ENCODE peak calls at places on chromosome 16, in seven cellular contexts. One of them, this sample, is unnamed. For H3K9me3, the result is how much of the 10 kb centered on the place peaks cover.

GRCh38 chr16:49604602-49605001 is 231.0 kb downstream of the C16orf78 start:
- DNase-seq in CD4-positive, alpha-beta memory T cell: no peak
- DNase-seq in fibroblast of lung: no peak
- DNase-seq in heart right ventricle: no peak
- DNase-seq in mucosa of descending colon: no peak
- DNase-seq in Karpas-422: no peak
- DNase-seq in aorta: no peak
- DNase-seq in this sample: no peak

GRCh38 chr16:31118223-31119155 is 1.0 kb downstream of the KAT8 start:
- DNase-seq in aorta: no peak
- DNase-seq in heart right ventricle: no peak
- DNase-seq in mucosa of descending colon: no peak
- DNase-seq in fibroblast of lung: peak
- DNase-seq in Karpas-422: no peak
- DNase-seq in CD4-positive, alpha-beta memory T cell: no peak
- DNase-seq in this sample: no peak

GRCh38 chr16:68645494-68646388 is 631 bp downstream of the CDH3 start:
- DNase-seq in aorta: no peak
- DNase-seq in fibroblast of lung: no peak
- DNase-seq in Karpas-422: no peak
- DNase-seq in mucosa of descending colon: peak
- DNase-seq in CD4-positive, alpha-beta memory T cell: no peak
- DNase-seq in heart right ventricle: no peak
- DNase-seq in this sample: no peak

GRCh38 chr16:84547539-84548058 is 43.1 kb upstream of the MEAK7 start:
- DNase-seq in fibroblast of lung: no peak
- DNase-seq in mucosa of descending colon: no peak
- DNase-seq in CD4-positive, alpha-beta memory T cell: no peak
- DNase-seq in heart right ventricle: no peak
- DNase-seq in aorta: no peak
- DNase-seq in Karpas-422: no peak
- DNase-seq in this sample: no peak

GRCh38 chr16:67326472-67327309 is at the start of the genes KCTD19 and LRRC36:
- DNase-seq in mucosa of descending colon: peak
- DNase-seq in fibroblast of lung: no peak
- DNase-seq in heart right ventricle: peak
- DNase-seq in Karpas-422: no peak
- DNase-seq in aorta: peak
- DNase-seq in CD4-positive, alpha-beta memory T cell: peak
- DNase-seq in this sample: peak

GRCh38 chr16:85042126-85042525 is 14.5 kb downstream of the KIAA0513 start:
- DNase-seq in heart right ventricle: no peak
- DNase-seq in CD4-positive, alpha-beta memory T cell: no peak
- DNase-seq in aorta: no peak
- DNase-seq in mucosa of descending colon: no peak
- DNase-seq in fibroblast of lung: no peak
- DNase-seq in Karpas-422: no peak
- DNase-seq in this sample: no peak

GRCh38 chr16:72947379-72948237 is 100.3 kb downstream of the ZFHX3 start:
- DNase-seq in aorta: no peak
- DNase-seq in mucosa of descending colon: no peak
- DNase-seq in heart right ventricle: no peak
- DNase-seq in Karpas-422: no peak
- DNase-seq in CD4-positive, alpha-beta memory T cell: no peak
- DNase-seq in fibroblast of lung: peak
- DNase-seq in this sample: no peak

GRCh38 chr16:79962962-79963361 is 362.4 kb upstream of the MAF start:
- DNase-seq in CD4-positive, alpha-beta memory T cell: no peak
- DNase-seq in Karpas-422: no peak
- DNase-seq in fibroblast of lung: no peak
- DNase-seq in mucosa of descending colon: no peak
- DNase-seq in aorta: no peak
- DNase-seq in heart right ventricle: no peak
- DNase-seq in this sample: no peak

GRCh38 chr16:55494994-55495421 is 13.9 kb upstream of the LPCAT2 start:
- DNase-seq in fibroblast of lung: peak
- DNase-seq in Karpas-422: peak
- DNase-seq in CD4-positive, alpha-beta memory T cell: no peak
- DNase-seq in aorta: no peak
- DNase-seq in heart right ventricle: peak
- DNase-seq in mucosa of descending colon: no peak
- DNase-seq in this sample: no peak

GRCh38 chr16:84965428-84966149 is 45.7 kb downstream of the ZDHHC7 start:
- DNase-seq in heart right ventricle: no peak
- DNase-seq in Karpas-422: no peak
- DNase-seq in aorta: no peak
- DNase-seq in fibroblast of lung: no peak
- DNase-seq in CD4-positive, alpha-beta memory T cell: no peak
- DNase-seq in mucosa of descending colon: no peak
- DNase-seq in this sample: no peak

GRCh38 chr16:87331241-87331801 is 14.1 kb upstream of the C16orf95 start:
- DNase-seq in mucosa of descending colon: no peak
- DNase-seq in heart right ventricle: no peak
- DNase-seq in fibroblast of lung: no peak
- DNase-seq in CD4-positive, alpha-beta memory T cell: no peak
- DNase-seq in Karpas-422: no peak
- DNase-seq in aorta: peak
- DNase-seq in this sample: no peak

GRCh38 chr16:17359778-17360177 is 111.0 kb downstream of the XYLT1 start:
- DNase-seq in aorta: no peak
- DNase-seq in CD4-positive, alpha-beta memory T cell: peak
- DNase-seq in mucosa of descending colon: no peak
- DNase-seq in Karpas-422: no peak
- DNase-seq in fibroblast of lung: peak
- DNase-seq in heart right ventricle: no peak
- DNase-seq in this sample: peak

GRCh38 chr16:88773812-88774291 is 11.2 kb downstream of the PIEZO1 start:
- DNase-seq in aorta: peak
- DNase-seq in CD4-positive, alpha-beta memory T cell: no peak
- DNase-seq in mucosa of descending colon: peak
- DNase-seq in heart right ventricle: peak
- DNase-seq in fibroblast of lung: peak
- DNase-seq in Karpas-422: no peak
- DNase-seq in this sample: no peak

GRCh38 chr16:51624083-51624775 is 473.2 kb upstream of the SALL1 start:
- DNase-seq in aorta: no peak
- DNase-seq in CD4-positive, alpha-beta memory T cell: no peak
- DNase-seq in fibroblast of lung: no peak
- DNase-seq in heart right ventricle: no peak
- DNase-seq in Karpas-422: no peak
- DNase-seq in mucosa of descending colon: no peak
- DNase-seq in this sample: no peak

GRCh38 chr16:11207646-11208045 is 48.4 kb downstream of the SOCS1 start:
- DNase-seq in fibroblast of lung: no peak
- DNase-seq in aorta: no peak
- DNase-seq in mucosa of descending colon: no peak
- DNase-seq in CD4-positive, alpha-beta memory T cell: no peak
- DNase-seq in heart right ventricle: no peak
- DNase-seq in Karpas-422: no peak
- DNase-seq in this sample: no peak

GRCh38 chr16:287298-287811 is 4.4 kb downstream of the PDIA2 start:
- DNase-seq in mucosa of descending colon: no peak
- DNase-seq in CD4-positive, alpha-beta memory T cell: no peak
- DNase-seq in fibroblast of lung: no peak
- DNase-seq in Karpas-422: peak
- DNase-seq in heart right ventricle: no peak
- DNase-seq in aorta: no peak
- DNase-seq in this sample: no peak

GRCh38 chr16:84518804-84519341 is 14.4 kb upstream of the MEAK7 start:
- DNase-seq in heart right ventricle: no peak
- DNase-seq in mucosa of descending colon: peak
- DNase-seq in aorta: peak
- DNase-seq in CD4-positive, alpha-beta memory T cell: peak
- DNase-seq in Karpas-422: no peak
- DNase-seq in fibroblast of lung: no peak
- DNase-seq in this sample: peak

GRCh38 chr16:52035406-52035805 is 511.5 kb downstream of the TOX3 start:
- DNase-seq in CD4-positive, alpha-beta memory T cell: no peak
- DNase-seq in mucosa of descending colon: no peak
- DNase-seq in aorta: no peak
- DNase-seq in heart right ventricle: no peak
- DNase-seq in Karpas-422: no peak
- DNase-seq in fibroblast of lung: no peak
- DNase-seq in this sample: no peak

GRCh38 chr16:79970551-79971236 is 370.2 kb upstream of the MAF start:
- DNase-seq in CD4-positive, alpha-beta memory T cell: no peak
- DNase-seq in fibroblast of lung: peak
- DNase-seq in mucosa of descending colon: no peak
- DNase-seq in Karpas-422: no peak
- DNase-seq in heart right ventricle: peak
- DNase-seq in aorta: peak
- DNase-seq in this sample: no peak

GRCh38 chr16:28182183-28182582 is 29.6 kb downstream of the XPO6 start:
- DNase-seq in heart right ventricle: no peak
- DNase-seq in fibroblast of lung: peak
- DNase-seq in Karpas-422: no peak
- DNase-seq in aorta: no peak
- DNase-seq in mucosa of descending colon: no peak
- DNase-seq in CD4-positive, alpha-beta memory T cell: no peak
- DNase-seq in this sample: no peak

GRCh38 chr16:29816694-29817441 is 916 bp downstream of the PAGR1 start:
- DNase-seq in mucosa of descending colon: peak
- DNase-seq in aorta: peak
- DNase-seq in Karpas-422: peak
- DNase-seq in CD4-positive, alpha-beta memory T cell: peak
- DNase-seq in heart right ventricle: peak
- DNase-seq in fibroblast of lung: peak
- DNase-seq in this sample: no peak

GRCh38 chr16:10577305-10578202 is 2.8 kb downstream of the EMP2 start:
- DNase-seq in heart right ventricle: peak
- DNase-seq in mucosa of descending colon: peak
- DNase-seq in CD4-positive, alpha-beta memory T cell: no peak
- DNase-seq in Karpas-422: no peak
- DNase-seq in aorta: no peak
- DNase-seq in fibroblast of lung: no peak
- DNase-seq in this sample: no peak

GRCh38 chr16:78925071-78925714 is 675.3 kb downstream of the MAF start:
- DNase-seq in aorta: peak
- DNase-seq in fibroblast of lung: no peak
- DNase-seq in CD4-positive, alpha-beta memory T cell: peak
- DNase-seq in Karpas-422: peak
- DNase-seq in mucosa of descending colon: no peak
- DNase-seq in heart right ventricle: peak
- DNase-seq in this sample: no peak

GRCh38 chr16:65867276-65867990 is 499.1 kb upstream of the CDH5 start:
- DNase-seq in fibroblast of lung: no peak
- DNase-seq in heart right ventricle: no peak
- DNase-seq in mucosa of descending colon: no peak
- DNase-seq in aorta: no peak
- DNase-seq in CD4-positive, alpha-beta memory T cell: no peak
- DNase-seq in Karpas-422: no peak
- DNase-seq in this sample: no peak

GRCh38 chr16:8866884-8867482 is 1.8 kb downstream of the CARHSP1 start:
- DNase-seq in heart right ventricle: no peak
- DNase-seq in fibroblast of lung: no peak
- DNase-seq in aorta: no peak
- DNase-seq in CD4-positive, alpha-beta memory T cell: no peak
- DNase-seq in mucosa of descending colon: no peak
- DNase-seq in Karpas-422: no peak
- DNase-seq in this sample: no peak

GRCh38 chr16:67458121-67458641 is 22.8 kb downstream of the ATP6V0D1 start:
- DNase-seq in CD4-positive, alpha-beta memory T cell: no peak
- DNase-seq in heart right ventricle: no peak
- DNase-seq in fibroblast of lung: no peak
- DNase-seq in Karpas-422: no peak
- DNase-seq in mucosa of descending colon: peak
- DNase-seq in aorta: no peak
- DNase-seq in this sample: no peak

GRCh38 chr16:14399397-14400284 is 230.4 kb downstream of the PARN start:
- DNase-seq in aorta: peak
- DNase-seq in fibroblast of lung: peak
- DNase-seq in CD4-positive, alpha-beta memory T cell: no peak
- DNase-seq in heart right ventricle: peak
- DNase-seq in mucosa of descending colon: no peak
- DNase-seq in Karpas-422: no peak
- DNase-seq in this sample: no peak

GRCh38 chr16:35195864-35196216 is 1736.4 kb downstream of the TP53TG3F start:
- DNase-seq in mucosa of descending colon: peak
- DNase-seq in heart right ventricle: no peak
- DNase-seq in Karpas-422: no peak
- DNase-seq in CD4-positive, alpha-beta memory T cell: no peak
- DNase-seq in aorta: no peak
- DNase-seq in fibroblast of lung: no peak
- DNase-seq in this sample: no peak
- H3K9me3 ChIP-seq in mucosa of descending colon: half or more
- H3K9me3 ChIP-seq in heart right ventricle: under half
- H3K9me3 ChIP-seq in Karpas-422: under half
- H3K9me3 ChIP-seq in CD4-positive, alpha-beta memory T cell: under half
- H3K9me3 ChIP-seq in aorta: under half
- H3K9me3 ChIP-seq in fibroblast of lung: under half
- H3K9me3 ChIP-seq in this sample: under half

GRCh38 chr16:6964679-6965078 is 368.0 kb upstream of the RBFOX1 start:
- DNase-seq in fibroblast of lung: no peak
- DNase-seq in heart right ventricle: no peak
- DNase-seq in mucosa of descending colon: no peak
- DNase-seq in Karpas-422: no peak
- DNase-seq in CD4-positive, alpha-beta memory T cell: no peak
- DNase-seq in aorta: no peak
- DNase-seq in this sample: no peak
- H3K9me3 ChIP-seq in fibroblast of lung: under half
- H3K9me3 ChIP-seq in heart right ventricle: under half
- H3K9me3 ChIP-seq in mucosa of descending colon: under half
- H3K9me3 ChIP-seq in Karpas-422: under half
- H3K9me3 ChIP-seq in CD4-positive, alpha-beta memory T cell: under half
- H3K9me3 ChIP-seq in aorta: under half
- H3K9me3 ChIP-seq in this sample: under half

GRCh38 chr16:3317315-3317999 is 12.2 kb downstream of the ZNF75A start:
- DNase-seq in mucosa of descending colon: no peak
- DNase-seq in Karpas-422: no peak
- DNase-seq in aorta: no peak
- DNase-seq in fibroblast of lung: peak
- DNase-seq in CD4-positive, alpha-beta memory T cell: no peak
- DNase-seq in heart right ventricle: no peak
- DNase-seq in this sample: no peak

GRCh38 chr16:3327514-3327913 is 22.2 kb downstream of the ZNF75A start:
- DNase-seq in heart right ventricle: no peak
- DNase-seq in CD4-positive, alpha-beta memory T cell: no peak
- DNase-seq in Karpas-422: peak
- DNase-seq in aorta: no peak
- DNase-seq in mucosa of descending colon: no peak
- DNase-seq in fibroblast of lung: no peak
- DNase-seq in this sample: no peak

DNA sequence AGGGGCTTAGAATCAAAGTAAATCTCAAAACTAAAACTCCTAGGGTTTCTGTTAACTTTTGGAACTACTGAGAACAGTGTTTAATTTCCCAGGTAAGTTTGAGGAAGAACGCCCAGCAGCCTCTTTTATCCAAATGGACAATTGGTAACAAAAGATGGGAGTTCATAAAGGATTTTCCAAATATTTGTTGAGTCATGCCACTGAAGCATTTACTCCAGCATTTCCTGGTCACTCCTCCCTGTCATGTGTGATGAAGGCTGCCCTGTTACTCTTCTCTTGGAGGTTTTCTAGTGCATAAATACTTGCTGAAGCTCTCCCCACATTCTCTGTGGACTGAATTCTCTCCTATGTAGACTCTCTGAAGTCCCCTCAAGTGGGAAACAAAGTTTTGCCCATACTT is 16.5 kb downstream of the ZNF75A start:
- DNase-seq in heart right ventricle: no peak
- DNase-seq in Karpas-422: no peak
- DNase-seq in CD4-positive, alpha-beta memory T cell: no peak
- DNase-seq in fibroblast of lung: no peak
- DNase-seq in mucosa of descending colon: no peak
- DNase-seq in aorta: no peak
- DNase-seq in this sample: no peak
- H3K9me3 ChIP-seq in heart right ventricle: half or more
- H3K9me3 ChIP-seq in Karpas-422: under half
- H3K9me3 ChIP-seq in CD4-positive, alpha-beta memory T cell: under half
- H3K9me3 ChIP-seq in fibroblast of lung: under half
- H3K9me3 ChIP-seq in mucosa of descending colon: half or more
- H3K9me3 ChIP-seq in aorta: under half
- H3K9me3 ChIP-seq in this sample: under half

GRCh38 chr16:4884209-4884608 is 36.9 kb downstream of the UBN1 start:
- DNase-seq in mucosa of descending colon: no peak
- DNase-seq in fibroblast of lung: no peak
- DNase-seq in CD4-positive, alpha-beta memory T cell: no peak
- DNase-seq in aorta: peak
- DNase-seq in Karpas-422: no peak
- DNase-seq in heart right ventricle: no peak
- DNase-seq in this sample: no peak
- H3K9me3 ChIP-seq in mucosa of descending colon: under half
- H3K9me3 ChIP-seq in fibroblast of lung: under half
- H3K9me3 ChIP-seq in CD4-positive, alpha-beta memory T cell: under half
- H3K9me3 ChIP-seq in aorta: under half
- H3K9me3 ChIP-seq in Karpas-422: under half
- H3K9me3 ChIP-seq in heart right ventricle: under half
- H3K9me3 ChIP-seq in this sample: under half